ENCODE peak calls at places on chromosomes 12 and 14, in four cellular contexts. M is HCT116, O is colonic mucosa, T is H9. J is an unnamed sample.

GRCh38 chr12:25377475-25378179 is 126.9 kb upstream of the KRAS start:
- DNase-seq in O (no peak), M (no peak), T (no peak), J (no peak)

GRCh38 chr12:201361-201760 is 12.6 kb downstream of the SLC6A12 start:
- DNase-seq in O (no peak), M (no peak), T (no peak), J (no peak)

GRCh38 chr12:125050446-125050845 is 14.8 kb upstream of the AACS start:
- DNase-seq in T (no peak), O (no peak), M (no peak), J (no peak)

GRCh38 chr12:93325855-93326254 is 51.9 kb upstream of the NUDT4 start:
- DNase-seq in O (no peak), T (no peak), M (no peak), J (no peak)

GRCh38 chr12:18970603-18971002 is 158.9 kb upstream of the PLEKHA5 start:
- DNase-seq in M (no peak), O (no peak), T (peak), J (no peak)

GRCh38 chr12:57521475-57522018 is 1.1 kb upstream of the MBD6 start:
- DNase-seq in O (peak), M (no peak), T (peak), J (peak)

GRCh38 chr12:48388430-48388829 is 37.7 kb upstream of the ZNF641 start:
- DNase-seq in M (no peak), O (no peak), T (no peak), J (no peak)

GRCh38 chr14:89890589-89890988 is 63.9 kb downstream of the EFCAB11 start:
- DNase-seq in T (no peak), M (no peak), O (no peak), J (no peak)

GRCh38 chr12:115583591-115583990 is 693.9 kb downstream of the MED13L start:
- DNase-seq in O (no peak), T (no peak), M (no peak), J (no peak)

GRCh38 chr14:54025661-54026060 is 69.0 kb upstream of the BMP4 start:
- DNase-seq in O (no peak), M (peak), T (no peak), J (no peak)

GRCh38 chr14:32027255-32027939 is 49.7 kb upstream of the ARHGAP5 start:
- DNase-seq in O (no peak), T (no peak), M (no peak), J (no peak)

GRCh38 chr12:110203546-110203945 is 77.5 kb upstream of the ATP2A2 start:
- DNase-seq in O (no peak), T (no peak), M (no peak), J (no peak)

GRCh38 chr14:32491413-32492016 is 162.4 kb downstream of the AKAP6 start:
- DNase-seq in T (no peak), O (no peak), M (no peak), J (no peak)

GRCh38 chr12:77325505-77325904 is 260.1 kb upstream of the E2F7 start:
- DNase-seq in O (no peak), T (peak), M (no peak), J (no peak)

GRCh38 chr14:33679461-33680225 is 271.2 kb downstream of the EGLN3 start:
- DNase-seq in M (no peak), T (no peak), O (no peak), J (no peak)

GRCh38 chr14:38297681-38298080 is 41.8 kb upstream of the CLEC14A start:
- DNase-seq in O (no peak), M (no peak), T (no peak), J (no peak)

GRCh38 chr14:104865631-104866441 is 768 bp downstream of the CEP170B start:
- DNase-seq in O (peak), M (peak), T (peak), J (no peak)

GRCh38 chr12:68067762-68068376 is 78.6 kb downstream of the IFNG-AS1 start:
- DNase-seq in M (peak), O (no peak), T (no peak), J (no peak)

GRCh38 chr12:112844814-112845565 is 53.4 kb downstream of the RPH3A start:
- DNase-seq in O (no peak), T (no peak), M (no peak), J (no peak)

GRCh38 chr14:39467889-39468524 is 35.8 kb upstream of the FBXO33 start:
- DNase-seq in M (peak), O (no peak), T (peak), J (no peak)

GRCh38 chr14:39474416-39474911 is 42.2 kb upstream of the FBXO33 start:
- DNase-seq in M (no peak), T (no peak), O (no peak), J (no peak)

GRCh38 chr12:13474381-13474780 is 277.9 kb downstream of the EMP1 start:
- DNase-seq in T (no peak), M (no peak), O (no peak), J (no peak)

GRCh38 chr12:26496170-26496569 is 300.8 kb downstream of the SSPN start:
- DNase-seq in M (no peak), O (no peak), T (no peak), J (no peak)

GRCh38 chr12:49750027-49750977 is 8.9 kb downstream of the TMBIM6 start:
- DNase-seq in O (no peak), T (no peak), M (peak), J (no peak)

GRCh38 chr14:49545716-49546115 is 40.5 kb downstream of the RPS29 start:
- DNase-seq in M (no peak), T (no peak), O (no peak), J (no peak)

GRCh38 chr12:31959701-31960391 is 631 bp downstream of the RESF1 start:
- DNase-seq in T (no peak), O (peak), M (no peak), J (no peak)

GRCh38 chr12:104790296-104791125 is 167.6 kb downstream of the SLC41A2 start:
- DNase-seq in T (peak), M (peak), O (peak), J (no peak)

DNA sequence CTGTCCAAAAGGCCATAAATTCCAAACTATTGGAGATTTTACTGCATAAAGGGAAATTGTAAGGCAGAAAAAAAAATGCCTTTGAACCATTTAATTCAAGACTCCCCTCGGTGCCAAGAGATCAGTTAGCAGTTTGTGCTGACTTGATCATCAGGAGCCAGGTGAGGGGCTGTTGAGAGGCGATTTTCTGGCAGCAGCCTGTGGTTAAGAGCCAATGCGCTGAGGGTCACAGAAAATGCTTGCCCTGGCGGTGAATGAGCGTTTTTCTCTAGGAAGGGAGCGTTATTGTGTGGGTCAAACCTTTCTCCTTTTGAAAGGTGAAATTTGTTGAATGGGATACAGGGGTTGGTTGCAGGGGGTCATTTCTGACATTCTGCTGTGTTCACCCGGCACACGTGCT is 4.7 kb downstream of the SRRM4 start:
- DNase-seq in M (no peak), T (peak), O (no peak), J (no peak)
- TF ChIP-seq CTCF in M (no peak), T (peak), O (no peak), J (no peak)

GRCh38 chr14:65100905-65101541 is 1.3 kb downstream of the MAX start:
- DNase-seq in M (no peak), O (no peak), T (no peak), J (no peak)

GRCh38 chr14:65101631-65102440 is 481 bp downstream of the MAX start:
- DNase-seq in O (peak), T (peak), M (no peak), J (peak)

GRCh38 chr14:65104791-65105190 is 2.5 kb upstream of the MAX start:
- DNase-seq in T (no peak), M (no peak), O (peak), J (no peak)

GRCh38 chr14:65102441-65103149 is at the start of gene MAX:
- DNase-seq in O (peak), M (peak), T (peak), J (peak)

DNA sequence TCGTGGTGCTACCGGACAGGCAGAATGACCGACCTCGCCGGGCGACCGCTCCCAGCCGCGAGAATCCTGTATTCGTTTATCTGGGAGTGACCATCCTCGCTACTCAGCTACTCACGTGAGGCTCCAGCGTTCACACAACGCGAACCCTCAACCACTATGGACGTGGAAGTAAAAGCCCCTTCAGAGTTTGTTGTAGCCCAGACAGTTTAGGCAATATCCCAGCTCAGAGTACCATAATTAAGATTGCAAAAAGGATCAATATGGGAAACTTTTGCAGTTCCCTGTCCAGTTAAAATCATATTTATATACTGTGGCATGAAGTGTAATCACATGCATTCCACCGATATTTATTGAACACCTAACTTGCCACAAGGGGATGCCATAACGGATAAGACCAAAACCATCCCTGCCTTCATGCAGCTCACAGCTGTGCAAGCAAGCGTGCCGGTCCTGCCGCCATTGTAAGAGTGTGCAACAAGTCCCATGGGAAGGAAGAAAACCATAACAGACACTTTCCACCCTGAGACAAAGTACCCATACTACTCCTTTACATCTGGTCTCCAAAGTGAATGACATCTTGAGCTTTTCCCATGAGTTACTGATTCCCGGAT is 938 bp upstream of the MAX start:
- DNase-seq in T (no peak), O (peak), M (no peak), J (no peak)
- TF ChIP-seq CTCF in T (peak), O (no peak), M (peak), J (no peak)

GRCh38 chr12:119156401-119156800 is 22.3 kb upstream of the HSPB8 start:
- DNase-seq in O (no peak), M (no peak), T (peak), J (no peak)
- TF ChIP-seq CTCF in O (no peak), M (peak), T (peak), J (no peak)

GRCh38 chr12:76113800-76114757 is 29.6 kb upstream of the NAP1L1 start:
- DNase-seq in M (no peak), T (no peak), O (no peak), J (no peak)
- TF ChIP-seq CTCF in M (no peak), T (no peak), O (no peak), J (no peak)

GRCh38 chr14:97456958-97457357 is 659.8 kb downstream of the VRK1 start:
- DNase-seq in M (no peak), T (no peak), O (no peak), J (no peak)

GRCh38 chr14:97459180-97459579 is 662.0 kb downstream of the VRK1 start:
- DNase-seq in O (no peak), T (no peak), M (no peak), J (no peak)

GRCh38 chr14:97458302-97459137 is 661.3 kb downstream of the VRK1 start:
- DNase-seq in O (peak), T (peak), M (no peak), J (peak)

GRCh38 chr14:97453991-97454390 is 656.8 kb downstream of the VRK1 start:
- DNase-seq in O (no peak), M (no peak), T (no peak), J (no peak)

DNA sequence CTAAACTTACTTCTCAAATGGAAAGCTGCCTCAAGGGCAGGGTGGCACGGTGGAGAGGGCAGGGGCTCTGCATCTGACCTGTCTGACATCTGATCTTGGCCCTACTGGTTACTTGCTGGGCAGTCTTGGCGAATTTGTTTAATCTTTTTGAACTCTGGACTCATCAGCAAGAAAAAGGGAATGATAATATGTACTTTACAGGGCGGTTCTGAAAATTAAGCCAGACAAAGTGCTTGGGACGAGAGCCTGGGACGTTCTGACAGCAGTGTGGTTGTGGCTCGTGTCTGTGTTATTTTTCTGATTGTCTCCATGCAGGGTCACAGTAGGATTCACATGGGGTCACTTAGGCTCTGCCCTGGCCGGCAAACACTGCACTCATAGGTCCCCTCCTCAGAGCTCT is 659.3 kb downstream of the VRK1 start:
- DNase-seq in O (no peak), T (no peak), M (no peak), J (no peak)
- TF ChIP-seq CTCF in O (no peak), T (no peak), M (no peak), J (no peak)

DNA sequence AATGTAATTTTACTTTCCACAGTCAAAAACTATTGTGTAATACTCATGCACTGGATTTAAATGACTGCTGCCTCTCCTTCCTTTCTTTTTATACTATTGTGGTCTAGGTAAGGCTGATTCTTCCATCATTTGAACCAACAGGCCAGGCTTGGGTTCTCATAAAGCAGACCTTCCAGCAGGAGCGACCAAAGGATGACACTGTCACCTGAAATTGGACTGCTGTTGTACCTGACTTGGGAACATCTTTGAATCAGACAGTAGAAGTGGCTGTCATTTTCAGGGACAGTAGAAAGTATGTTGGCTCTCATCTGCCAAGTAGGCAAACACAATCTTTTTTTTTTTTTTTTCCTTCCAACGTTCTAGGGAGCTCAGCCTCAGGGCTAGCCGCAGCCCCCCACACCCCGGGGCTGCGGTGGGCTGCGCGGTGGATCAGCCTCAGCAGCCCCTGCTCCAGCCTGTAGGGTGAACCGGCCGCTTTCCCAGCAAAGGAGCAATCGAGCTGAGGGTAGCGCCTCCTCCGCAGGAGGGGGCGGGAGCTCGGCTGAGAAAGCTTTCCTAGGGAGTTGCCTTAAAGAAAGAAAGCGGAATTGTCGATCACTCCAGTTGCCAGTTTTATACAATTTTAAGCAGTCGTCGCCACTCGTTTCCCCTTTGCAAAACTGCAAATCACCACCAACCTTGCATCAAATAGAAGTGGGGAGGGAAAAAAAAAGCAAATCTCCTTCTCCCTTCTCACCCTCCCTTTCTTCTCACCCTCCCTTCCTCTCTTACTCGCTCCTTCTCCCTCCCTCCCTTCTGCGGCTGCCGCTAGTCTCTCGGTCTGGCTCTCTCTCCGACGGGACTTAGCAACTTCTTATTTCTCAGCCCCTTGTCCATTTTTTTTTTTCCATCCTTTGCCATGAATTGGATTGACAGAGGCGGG is at the start of gene PDE3A:
- DNase-seq in O (peak), M (peak), T (peak), J (peak)
- TF ChIP-seq CTCF in O (no peak), M (no peak), T (peak), J (no peak)

GRCh38 chr14:19754172-19754571 is 10.8 kb downstream of the OR4Q3 start:
- DNase-seq in T (no peak), M (no peak), O (no peak), J (no peak)
- TF ChIP-seq CTCF in T (no peak), M (no peak), O (no peak), J (no peak)

GRCh38 chr12:113889806-113890581 is 76.1 kb downstream of the RBM19 start:
- DNase-seq in O (no peak), M (no peak), T (no peak), J (no peak)

GRCh38 chr12:113888435-113888834 is 77.7 kb downstream of the RBM19 start:
- DNase-seq in O (no peak), T (no peak), M (no peak), J (no peak)

GRCh38 chr12:113887906-113888305 is 78.2 kb downstream of the RBM19 start:
- DNase-seq in T (no peak), O (no peak), M (no peak), J (no peak)

GRCh38 chr12:113891167-113891692 is 74.9 kb downstream of the RBM19 start:
- DNase-seq in M (no peak), O (no peak), T (no peak), J (no peak)

GRCh38 chr12:113889076-113889475 is 77.0 kb downstream of the RBM19 start:
- DNase-seq in T (no peak), M (no peak), O (no peak), J (no peak)
- TF ChIP-seq CTCF in T (peak), M (no peak), O (no peak), J (no peak)